ENCODE peak calls at places on chromosomes 6 and 20, in seven cellular contexts. One of them, this sample, is unnamed. For H3K4me1, the result is how much of the 10 kb centered on the place peaks cover.

GRCh38 chr20:24790746-24791283 is 158.3 kb upstream of the CST7 start:
- DNase-seq in aorta: no peak
- DNase-seq in upper lobe of right lung: no peak
- DNase-seq in astrocyte: no peak
- DNase-seq in effector memory CD4-positive, alpha-beta T cell: no peak
- DNase-seq in neuronal stem cell: no peak
- DNase-seq in hepatocyte: no peak
- DNase-seq in this sample: no peak

GRCh38 chr20:54499111-54499510 is 23.7 kb downstream of the DOK5 start:
- DNase-seq in aorta: no peak
- DNase-seq in hepatocyte: no peak
- DNase-seq in upper lobe of right lung: no peak
- DNase-seq in neuronal stem cell: no peak
- DNase-seq in astrocyte: no peak
- DNase-seq in effector memory CD4-positive, alpha-beta T cell: no peak
- DNase-seq in this sample: no peak

GRCh38 chr6:4668271-4669179 is 107.7 kb upstream of the CDYL start:
- DNase-seq in aorta: no peak
- DNase-seq in upper lobe of right lung: no peak
- DNase-seq in astrocyte: peak
- DNase-seq in neuronal stem cell: no peak
- DNase-seq in effector memory CD4-positive, alpha-beta T cell: no peak
- DNase-seq in hepatocyte: no peak
- DNase-seq in this sample: no peak

GRCh38 chr6:156778615-156779205 is 1.5 kb downstream of the ARID1B start:
- DNase-seq in effector memory CD4-positive, alpha-beta T cell: peak
- DNase-seq in astrocyte: no peak
- DNase-seq in neuronal stem cell: peak
- DNase-seq in hepatocyte: peak
- DNase-seq in upper lobe of right lung: peak
- DNase-seq in aorta: peak
- DNase-seq in this sample: peak

GRCh38 chr6:8108031-8108660 is 5.8 kb upstream of the EEF1E1 start:
- DNase-seq in effector memory CD4-positive, alpha-beta T cell: no peak
- DNase-seq in neuronal stem cell: no peak
- DNase-seq in upper lobe of right lung: no peak
- DNase-seq in hepatocyte: peak
- DNase-seq in aorta: no peak
- DNase-seq in astrocyte: peak
- DNase-seq in this sample: peak

GRCh38 chr20:10651227-10651990 is 22.4 kb downstream of the JAG1 start:
- DNase-seq in aorta: no peak
- DNase-seq in upper lobe of right lung: no peak
- DNase-seq in hepatocyte: peak
- DNase-seq in effector memory CD4-positive, alpha-beta T cell: no peak
- DNase-seq in neuronal stem cell: no peak
- DNase-seq in astrocyte: peak
- DNase-seq in this sample: no peak

GRCh38 chr20:305745-306144 is 8.4 kb downstream of the ZCCHC3 start:
- DNase-seq in hepatocyte: no peak
- DNase-seq in neuronal stem cell: no peak
- DNase-seq in upper lobe of right lung: no peak
- DNase-seq in effector memory CD4-positive, alpha-beta T cell: no peak
- DNase-seq in aorta: no peak
- DNase-seq in astrocyte: no peak
- DNase-seq in this sample: no peak

GRCh38 chr6:112501705-112502104 is 154.6 kb downstream of the RFPL4B start:
- DNase-seq in neuronal stem cell: peak
- DNase-seq in hepatocyte: peak
- DNase-seq in astrocyte: peak
- DNase-seq in upper lobe of right lung: no peak
- DNase-seq in effector memory CD4-positive, alpha-beta T cell: no peak
- DNase-seq in aorta: no peak
- DNase-seq in this sample: peak

GRCh38 chr6:29673161-29673560 is 7.8 kb downstream of the ZFP57 start:
- DNase-seq in astrocyte: no peak
- DNase-seq in hepatocyte: no peak
- DNase-seq in effector memory CD4-positive, alpha-beta T cell: no peak
- DNase-seq in aorta: no peak
- DNase-seq in neuronal stem cell: no peak
- DNase-seq in upper lobe of right lung: no peak
- DNase-seq in this sample: no peak

GRCh38 chr20:34180460-34181108 is 60.6 kb upstream of the ASIP start:
- DNase-seq in astrocyte: no peak
- DNase-seq in aorta: no peak
- DNase-seq in hepatocyte: no peak
- DNase-seq in effector memory CD4-positive, alpha-beta T cell: no peak
- DNase-seq in upper lobe of right lung: no peak
- DNase-seq in neuronal stem cell: no peak
- DNase-seq in this sample: peak

GRCh38 chr6:161374971-161375873 is 101.4 kb upstream of the AGPAT4 start:
- DNase-seq in upper lobe of right lung: peak
- DNase-seq in aorta: peak
- DNase-seq in neuronal stem cell: no peak
- DNase-seq in hepatocyte: no peak
- DNase-seq in astrocyte: peak
- DNase-seq in effector memory CD4-positive, alpha-beta T cell: no peak
- DNase-seq in this sample: no peak

GRCh38 chr20:21508230-21509078 is 5.4 kb downstream of the NKX2-2 start:
- DNase-seq in effector memory CD4-positive, alpha-beta T cell: no peak
- DNase-seq in hepatocyte: no peak
- DNase-seq in astrocyte: no peak
- DNase-seq in neuronal stem cell: no peak
- DNase-seq in upper lobe of right lung: no peak
- DNase-seq in aorta: no peak
- DNase-seq in this sample: no peak

GRCh38 chr6:70592391-70593117 is 25.8 kb downstream of the SDHAF4 start:
- DNase-seq in effector memory CD4-positive, alpha-beta T cell: no peak
- DNase-seq in hepatocyte: no peak
- DNase-seq in neuronal stem cell: peak
- DNase-seq in astrocyte: peak
- DNase-seq in upper lobe of right lung: no peak
- DNase-seq in aorta: no peak
- DNase-seq in this sample: no peak

GRCh38 chr6:124073021-124073420 is 269.4 kb downstream of the NKAIN2 start:
- DNase-seq in hepatocyte: no peak
- DNase-seq in astrocyte: peak
- DNase-seq in upper lobe of right lung: no peak
- DNase-seq in neuronal stem cell: peak
- DNase-seq in effector memory CD4-positive, alpha-beta T cell: no peak
- DNase-seq in aorta: no peak
- DNase-seq in this sample: no peak

GRCh38 chr20:3786126-3786484 is 435 bp downstream of the CENPB start:
- DNase-seq in astrocyte: peak
- DNase-seq in aorta: peak
- DNase-seq in upper lobe of right lung: peak
- DNase-seq in effector memory CD4-positive, alpha-beta T cell: no peak
- DNase-seq in neuronal stem cell: no peak
- DNase-seq in hepatocyte: peak
- DNase-seq in this sample: peak

GRCh38 chr20:44574372-44574771 is 8.0 kb upstream of the PKIG start:
- DNase-seq in aorta: no peak
- DNase-seq in neuronal stem cell: no peak
- DNase-seq in astrocyte: no peak
- DNase-seq in effector memory CD4-positive, alpha-beta T cell: no peak
- DNase-seq in hepatocyte: no peak
- DNase-seq in upper lobe of right lung: no peak
- DNase-seq in this sample: no peak
- H3K4me1 ChIP-seq in aorta: under half
- H3K4me1 ChIP-seq in neuronal stem cell: under half
- H3K4me1 ChIP-seq in astrocyte: under half
- H3K4me1 ChIP-seq in effector memory CD4-positive, alpha-beta T cell: under half
- H3K4me1 ChIP-seq in hepatocyte: under half
- H3K4me1 ChIP-seq in upper lobe of right lung: under half
- H3K4me1 ChIP-seq in this sample: half or more

DNA sequence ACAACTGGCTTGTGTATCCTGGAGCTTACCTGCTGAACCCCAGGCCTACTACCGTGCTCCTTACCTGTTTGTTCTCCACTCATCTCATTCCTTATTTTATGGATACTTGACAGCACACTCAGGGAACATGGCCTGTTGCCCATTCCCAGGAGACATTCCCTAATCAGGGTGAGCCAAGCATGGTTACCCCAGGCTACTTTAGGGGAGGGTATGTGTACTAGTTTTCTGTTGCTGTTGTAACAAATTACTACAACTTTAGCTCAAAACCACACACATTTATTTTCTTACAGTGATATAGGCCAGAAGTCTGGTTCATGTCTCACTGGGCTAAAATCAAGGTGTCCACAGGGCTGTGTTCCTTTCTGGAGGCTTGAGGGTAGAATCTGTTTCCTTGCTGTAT is 15.0 kb upstream of the TRAM2 start:
- DNase-seq in upper lobe of right lung: no peak
- DNase-seq in hepatocyte: no peak
- DNase-seq in neuronal stem cell: no peak
- DNase-seq in effector memory CD4-positive, alpha-beta T cell: no peak
- DNase-seq in aorta: no peak
- DNase-seq in astrocyte: no peak
- DNase-seq in this sample: no peak
- H3K4me1 ChIP-seq in upper lobe of right lung: under half
- H3K4me1 ChIP-seq in hepatocyte: under half
- H3K4me1 ChIP-seq in neuronal stem cell: under half
- H3K4me1 ChIP-seq in effector memory CD4-positive, alpha-beta T cell: under half
- H3K4me1 ChIP-seq in aorta: under half
- H3K4me1 ChIP-seq in astrocyte: under half
- H3K4me1 ChIP-seq in this sample: half or more

GRCh38 chr20:57000441-57000968 is 265.9 kb downstream of the BMP7 start:
- DNase-seq in astrocyte: no peak
- DNase-seq in effector memory CD4-positive, alpha-beta T cell: no peak
- DNase-seq in neuronal stem cell: no peak
- DNase-seq in hepatocyte: no peak
- DNase-seq in upper lobe of right lung: no peak
- DNase-seq in aorta: no peak
- DNase-seq in this sample: no peak
- H3K4me1 ChIP-seq in astrocyte: under half
- H3K4me1 ChIP-seq in effector memory CD4-positive, alpha-beta T cell: under half
- H3K4me1 ChIP-seq in neuronal stem cell: under half
- H3K4me1 ChIP-seq in hepatocyte: under half
- H3K4me1 ChIP-seq in upper lobe of right lung: under half
- H3K4me1 ChIP-seq in aorta: under half
- H3K4me1 ChIP-seq in this sample: under half

GRCh38 chr6:138970856-138971425 is 17.1 kb downstream of the REPS1 start:
- DNase-seq in astrocyte: peak
- DNase-seq in neuronal stem cell: no peak
- DNase-seq in upper lobe of right lung: no peak
- DNase-seq in effector memory CD4-positive, alpha-beta T cell: no peak
- DNase-seq in aorta: no peak
- DNase-seq in hepatocyte: peak
- DNase-seq in this sample: peak

GRCh38 chr6:138970159-138970558 is 17.9 kb downstream of the REPS1 start:
- DNase-seq in neuronal stem cell: no peak
- DNase-seq in aorta: no peak
- DNase-seq in hepatocyte: no peak
- DNase-seq in effector memory CD4-positive, alpha-beta T cell: no peak
- DNase-seq in astrocyte: no peak
- DNase-seq in upper lobe of right lung: no peak
- DNase-seq in this sample: no peak

GRCh38 chr6:138971601-138972000 is 16.5 kb downstream of the REPS1 start:
- DNase-seq in effector memory CD4-positive, alpha-beta T cell: no peak
- DNase-seq in upper lobe of right lung: no peak
- DNase-seq in aorta: no peak
- DNase-seq in neuronal stem cell: peak
- DNase-seq in astrocyte: peak
- DNase-seq in hepatocyte: no peak
- DNase-seq in this sample: no peak

GRCh38 chr6:138973481-138974140 is 14.4 kb downstream of the REPS1 start:
- DNase-seq in upper lobe of right lung: no peak
- DNase-seq in effector memory CD4-positive, alpha-beta T cell: no peak
- DNase-seq in neuronal stem cell: no peak
- DNase-seq in astrocyte: peak
- DNase-seq in hepatocyte: no peak
- DNase-seq in aorta: no peak
- DNase-seq in this sample: peak

DNA sequence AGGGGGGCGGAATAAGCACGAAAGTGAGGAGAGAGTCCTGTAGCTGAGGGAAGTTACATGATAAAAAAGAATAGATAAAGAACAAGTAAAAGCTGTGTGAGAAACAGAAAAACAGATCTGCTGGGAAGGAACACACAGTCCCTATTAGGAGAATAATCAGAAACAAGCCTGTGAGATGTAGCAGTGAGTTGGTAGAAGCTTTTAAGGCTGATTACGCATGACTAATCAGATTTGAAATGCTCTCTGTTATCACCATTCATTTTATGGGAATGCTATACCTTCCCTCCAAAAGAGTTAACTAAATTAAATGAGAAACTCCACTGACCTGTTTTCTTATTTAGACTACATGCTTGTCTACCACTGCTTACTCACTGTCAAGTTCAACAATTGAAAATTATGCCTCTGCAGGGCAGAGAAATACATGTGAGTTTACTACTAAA is 15.8 kb downstream of the REPS1 start:
- DNase-seq in neuronal stem cell: no peak
- DNase-seq in upper lobe of right lung: no peak
- DNase-seq in aorta: no peak
- DNase-seq in astrocyte: peak
- DNase-seq in hepatocyte: no peak
- DNase-seq in effector memory CD4-positive, alpha-beta T cell: no peak
- DNase-seq in this sample: no peak
- H3K4me1 ChIP-seq in neuronal stem cell: under half
- H3K4me1 ChIP-seq in upper lobe of right lung: under half
- H3K4me1 ChIP-seq in aorta: under half
- H3K4me1 ChIP-seq in astrocyte: under half
- H3K4me1 ChIP-seq in hepatocyte: under half
- H3K4me1 ChIP-seq in effector memory CD4-positive, alpha-beta T cell: under half
- H3K4me1 ChIP-seq in this sample: under half

This sample was measured in adipocyte.